ENCODE peak calls at places on chromosome 9, in six cellular contexts. One of them, this sample, is unnamed.

GRCh38 chr9:19720374-19720773 is 68.5 kb downstream of the SLC24A2 start:
- DNase-seq in H9: no peak
- DNase-seq in mesenchymal stem cell: peak; percentile 55
- DNase-seq in IMR-90: peak; percentile 39
- DNase-seq in neuronal stem cell: peak; percentile 73
- DNase-seq in H1: no peak
- DNase-seq in this sample: no peak

GRCh38 chr9:79061766-79062165 is 510.0 kb upstream of the TLE4 start:
- DNase-seq in H9: no peak
- DNase-seq in mesenchymal stem cell: no peak
- DNase-seq in IMR-90: no peak
- DNase-seq in neuronal stem cell: no peak
- DNase-seq in H1: no peak
- DNase-seq in this sample: no peak

GRCh38 chr9:129283705-129284606 is 105.9 kb upstream of the IER5L start:
- DNase-seq in H9: no peak
- DNase-seq in mesenchymal stem cell: no peak
- DNase-seq in IMR-90: no peak
- DNase-seq in neuronal stem cell: no peak
- DNase-seq in H1: peak; percentile 32
- DNase-seq in this sample: no peak

GRCh38 chr9:106829666-106830408 is 33.1 kb upstream of the ZNF462 start:
- DNase-seq in H9: no peak
- DNase-seq in mesenchymal stem cell: peak; percentile 19
- DNase-seq in IMR-90: no peak
- DNase-seq in neuronal stem cell: no peak
- DNase-seq in H1: no peak
- DNase-seq in this sample: no peak

GRCh38 chr9:134367796-134368490 is 41.7 kb downstream of the RXRA start:
- DNase-seq in H9: no peak
- DNase-seq in mesenchymal stem cell: peak; percentile 27
- DNase-seq in IMR-90: no peak
- DNase-seq in neuronal stem cell: no peak
- DNase-seq in H1: no peak
- DNase-seq in this sample: peak; percentile 85

GRCh38 chr9:99414321-99414720 is 192.2 kb downstream of the SEC61B start:
- DNase-seq in H9: no peak
- DNase-seq in mesenchymal stem cell: no peak
- DNase-seq in IMR-90: no peak
- DNase-seq in neuronal stem cell: no peak
- DNase-seq in H1: no peak
- DNase-seq in this sample: no peak

GRCh38 chr9:129451089-129451656 is 169.7 kb downstream of the C9orf50 start:
- DNase-seq in H9: no peak
- DNase-seq in mesenchymal stem cell: no peak
- DNase-seq in IMR-90: no peak
- DNase-seq in neuronal stem cell: no peak
- DNase-seq in H1: no peak
- DNase-seq in this sample: no peak

GRCh38 chr9:87606921-87607521 is 109.4 kb downstream of the DAPK1 start:
- DNase-seq in H9: no peak
- DNase-seq in mesenchymal stem cell: peak; percentile 69
- DNase-seq in IMR-90: peak; percentile 59
- DNase-seq in neuronal stem cell: no peak
- DNase-seq in H1: no peak
- DNase-seq in this sample: peak; percentile 93

GRCh38 chr9:70480405-70480980 is 66.0 kb upstream of the KLF9 start:
- DNase-seq in H9: no peak
- DNase-seq in mesenchymal stem cell: peak; percentile 99
- DNase-seq in IMR-90: peak; percentile 90
- DNase-seq in neuronal stem cell: no peak
- DNase-seq in H1: no peak
- DNase-seq in this sample: no peak

GRCh38 chr9:73038613-73039012 is 85.8 kb upstream of the ALDH1A1 start:
- DNase-seq in H9: peak; percentile 35
- DNase-seq in mesenchymal stem cell: peak; percentile 32
- DNase-seq in IMR-90: no peak
- DNase-seq in neuronal stem cell: no peak
- DNase-seq in H1: no peak
- DNase-seq in this sample: no peak

GRCh38 chr9:89532478-89532877 is 34.6 kb upstream of the SEMA4D start:
- DNase-seq in H9: no peak
- DNase-seq in mesenchymal stem cell: no peak
- DNase-seq in IMR-90: no peak
- DNase-seq in neuronal stem cell: no peak
- DNase-seq in H1: no peak
- DNase-seq in this sample: no peak

GRCh38 chr9:2907401-2907800 is 63.5 kb upstream of the PUM3 start:
- DNase-seq in H9: no peak
- DNase-seq in mesenchymal stem cell: no peak
- DNase-seq in IMR-90: no peak
- DNase-seq in neuronal stem cell: no peak
- DNase-seq in H1: no peak
- DNase-seq in this sample: no peak

GRCh38 chr9:1469996-1470395 is 419.8 kb downstream of the DMRT2 start:
- DNase-seq in H9: no peak
- DNase-seq in mesenchymal stem cell: no peak
- DNase-seq in IMR-90: no peak
- DNase-seq in neuronal stem cell: no peak
- DNase-seq in H1: no peak
- DNase-seq in this sample: peak; percentile 76

GRCh38 chr9:91465420-91465819 is 41.8 kb upstream of the NFIL3 start:
- DNase-seq in H9: no peak
- DNase-seq in mesenchymal stem cell: peak; percentile 10
- DNase-seq in IMR-90: peak; percentile 67
- DNase-seq in neuronal stem cell: no peak
- DNase-seq in H1: no peak
- DNase-seq in this sample: peak; percentile 89

GRCh38 chr9:97633859-97634485 is 351 bp downstream of the NCBP1 start:
- DNase-seq in H9: no peak
- DNase-seq in mesenchymal stem cell: no peak
- DNase-seq in IMR-90: peak; percentile 5
- DNase-seq in neuronal stem cell: no peak
- DNase-seq in H1: no peak
- DNase-seq in this sample: no peak

GRCh38 chr9:97636903-97637302 is 3.3 kb downstream of the NCBP1 start:
- DNase-seq in H9: no peak
- DNase-seq in mesenchymal stem cell: no peak
- DNase-seq in IMR-90: no peak
- DNase-seq in neuronal stem cell: no peak
- DNase-seq in H1: no peak
- DNase-seq in this sample: no peak

GRCh38 chr9:97632406-97632991 is 669 bp downstream of the TSTD2 start:
- DNase-seq in H9: peak; percentile 67
- DNase-seq in mesenchymal stem cell: peak; percentile 90
- DNase-seq in IMR-90: peak; percentile 84
- DNase-seq in neuronal stem cell: peak; percentile 79
- DNase-seq in H1: no peak
- DNase-seq in this sample: no peak

GRCh38 chr9:97635026-97635425 is 1.4 kb downstream of the NCBP1 start:
- DNase-seq in H9: no peak
- DNase-seq in mesenchymal stem cell: no peak
- DNase-seq in IMR-90: no peak
- DNase-seq in neuronal stem cell: no peak
- DNase-seq in H1: no peak
- DNase-seq in this sample: no peak

DNA sequence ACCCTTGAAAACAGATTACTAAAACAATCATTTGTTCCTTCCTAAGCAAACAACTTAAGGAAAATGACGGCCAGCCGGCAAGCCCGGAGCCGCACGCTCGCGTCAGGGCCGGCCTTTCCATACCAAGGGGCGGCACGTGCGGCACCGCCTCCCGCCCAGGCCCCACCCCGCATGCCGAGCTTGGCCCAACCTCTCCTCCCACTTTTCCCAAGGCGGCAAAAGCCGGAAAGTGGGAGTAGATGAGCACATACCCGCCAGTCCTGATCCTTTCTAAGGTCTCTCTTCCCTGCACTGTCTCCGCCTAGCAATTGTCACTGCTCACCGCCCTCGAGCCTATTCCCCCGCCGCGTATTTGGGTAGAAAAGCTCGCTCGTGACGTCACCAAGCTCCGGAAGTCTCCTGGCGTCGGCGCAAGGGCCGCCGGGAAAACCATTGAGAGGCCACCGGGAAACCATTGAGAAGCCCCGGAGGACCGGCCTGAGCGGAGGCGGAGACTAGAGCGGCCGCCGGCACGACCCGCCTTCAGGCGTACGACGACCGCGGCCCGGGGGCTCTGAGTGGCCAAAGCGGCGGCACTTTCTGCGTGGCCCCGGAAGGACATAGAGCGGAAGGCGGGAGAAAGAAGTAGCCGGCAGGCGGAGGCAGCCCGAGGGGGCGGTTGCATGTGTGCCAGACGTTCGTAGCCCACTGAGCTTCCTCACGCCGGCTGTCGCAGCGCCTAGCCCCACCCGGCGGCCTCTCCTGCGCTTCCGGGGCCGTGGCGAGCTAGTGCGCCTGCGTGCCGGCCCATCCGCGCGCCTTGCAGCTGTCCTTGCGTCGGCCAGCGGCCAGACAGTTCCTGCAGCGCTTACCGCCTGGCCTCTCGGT is at the start of the genes NCBP1 and TSTD2:
- DNase-seq in H9: peak; percentile 97
- DNase-seq in mesenchymal stem cell: peak; percentile 99
- DNase-seq in IMR-90: peak; percentile 97
- DNase-seq in neuronal stem cell: peak; percentile 98
- DNase-seq in H1: peak; percentile 93
- DNase-seq in this sample: peak; percentile 96
- H3K23ac ChIP-seq in H9: no peak within 1 kb of the TSS
- H3K23ac ChIP-seq in mesenchymal stem cell: peak within 1 kb of the TSS; percentile 79
- H3K23ac ChIP-seq in IMR-90: peak within 1 kb of the TSS; percentile 100
- H3K23ac ChIP-seq in neuronal stem cell: peak within 1 kb of the TSS; percentile 94
- H3K23ac ChIP-seq in H1: no peak within 1 kb of the TSS
- H3K23ac ChIP-seq in this sample: no peak within 1 kb of the TSS

DNA sequence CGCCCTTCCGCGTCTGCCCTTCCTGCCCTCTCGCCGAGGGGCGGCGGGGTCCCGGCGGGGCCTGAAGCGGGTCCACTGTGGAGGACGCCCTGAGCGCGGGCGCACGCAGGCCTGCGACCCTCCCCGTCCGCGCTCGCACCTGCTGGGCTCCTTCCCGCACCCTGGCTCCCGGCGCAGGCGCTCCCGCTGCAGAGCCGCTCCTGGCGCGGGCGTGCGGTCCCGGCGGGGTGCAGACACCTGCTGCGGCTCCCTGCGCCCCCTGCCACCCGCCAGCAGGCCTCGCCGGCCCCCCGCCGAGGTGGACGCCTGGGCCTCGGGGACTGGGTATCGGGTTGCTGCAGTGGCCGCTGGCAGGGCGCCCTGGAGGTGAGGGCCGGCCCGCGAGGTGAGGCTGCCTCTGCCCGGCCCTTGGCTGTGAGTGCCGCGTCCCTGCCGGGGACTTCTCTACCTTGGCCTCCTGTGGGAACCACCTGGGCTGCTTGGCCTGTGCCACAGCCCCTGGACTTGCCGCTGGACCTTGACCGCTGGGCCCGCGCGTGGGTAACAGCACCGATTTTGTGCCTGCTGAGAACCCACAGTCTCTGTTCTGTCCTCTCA is 617 bp downstream of the ARRDC1 start:
- DNase-seq in H9: no peak
- DNase-seq in mesenchymal stem cell: no peak
- DNase-seq in IMR-90: no peak
- DNase-seq in neuronal stem cell: no peak
- DNase-seq in H1: no peak
- DNase-seq in this sample: peak; percentile 32
- H2AK5ac ChIP-seq in H9: no peak overlapping the region
- H2AK5ac ChIP-seq in mesenchymal stem cell: no peak overlapping the region
- H2AK5ac ChIP-seq in IMR-90: no peak overlapping the region
- H2AK5ac ChIP-seq in neuronal stem cell: peak overlapping the region; percentile 85
- H2AK5ac ChIP-seq in H1: no peak overlapping the region
- H2AK5ac ChIP-seq in this sample: no peak overlapping the region

DNA sequence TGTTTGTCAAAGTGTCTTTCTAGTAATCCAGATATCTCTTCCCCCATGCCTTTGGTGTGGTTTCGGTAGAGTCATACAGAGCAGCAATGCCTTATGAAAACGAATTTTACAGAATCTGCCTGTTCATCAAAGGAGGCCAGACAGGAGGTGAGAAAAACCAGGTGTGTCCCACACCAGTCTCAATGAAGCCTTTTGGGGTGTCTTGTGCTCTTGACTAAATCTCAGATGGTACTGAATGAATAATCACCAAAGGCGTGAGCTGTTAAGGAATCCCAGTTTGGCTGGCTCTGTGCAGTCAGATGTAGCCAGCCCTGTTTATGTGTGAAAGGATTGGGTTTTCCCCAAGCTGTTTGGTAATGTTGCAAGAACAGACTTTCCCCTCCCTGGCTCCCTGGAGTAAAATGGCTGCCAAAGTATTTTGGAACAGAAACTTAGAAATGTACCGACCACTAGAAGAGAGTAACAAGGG is 70.8 kb upstream of the CDKN2B start:
- DNase-seq in H9: no peak
- DNase-seq in mesenchymal stem cell: peak; percentile 68
- DNase-seq in IMR-90: peak; percentile 87
- DNase-seq in neuronal stem cell: no peak
- DNase-seq in H1: no peak
- DNase-seq in this sample: no peak
- H4K91ac ChIP-seq in H9: no peak overlapping the region
- H4K91ac ChIP-seq in mesenchymal stem cell: no peak overlapping the region
- H4K91ac ChIP-seq in IMR-90: peak overlapping the region; percentile 67
- H4K91ac ChIP-seq in neuronal stem cell: no peak overlapping the region
- H4K91ac ChIP-seq in H1: no peak overlapping the region
- H4K91ac ChIP-seq in this sample: no peak overlapping the region

GRCh38 chr9:123556464-123557435 is 200.8 kb downstream of the CRB2 start:
- DNase-seq in H9: no peak
- DNase-seq in mesenchymal stem cell: no peak
- DNase-seq in IMR-90: peak; percentile 26
- DNase-seq in neuronal stem cell: no peak
- DNase-seq in H1: no peak
- DNase-seq in this sample: no peak
- H3K23ac ChIP-seq in H9: no peak overlapping the region
- H3K23ac ChIP-seq in mesenchymal stem cell: no peak overlapping the region
- H3K23ac ChIP-seq in IMR-90: no peak overlapping the region
- H3K23ac ChIP-seq in neuronal stem cell: no peak overlapping the region
- H3K23ac ChIP-seq in H1: no peak overlapping the region
- H3K23ac ChIP-seq in this sample: no peak overlapping the region

DNA sequence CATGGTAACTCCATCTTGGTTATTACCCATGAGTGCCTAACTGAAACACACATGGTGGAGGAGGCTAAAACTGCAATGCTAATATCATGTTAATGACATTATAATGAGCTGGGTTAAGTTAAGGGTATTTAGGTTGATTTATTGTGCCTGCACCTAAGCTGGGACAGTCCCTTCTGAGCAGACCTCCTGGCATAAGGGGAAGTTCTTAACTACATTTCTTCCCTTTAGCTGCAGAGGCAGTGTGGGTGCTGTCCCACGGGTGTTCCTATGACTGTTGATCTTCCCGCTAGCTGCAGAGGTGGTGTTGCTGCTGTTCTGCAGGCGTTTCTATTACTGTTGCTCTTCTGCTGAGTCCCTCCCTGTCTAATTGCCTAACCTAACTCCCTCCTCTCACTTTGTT is 183.9 kb downstream of the LURAP1L start:
- DNase-seq in H9: no peak
- DNase-seq in mesenchymal stem cell: no peak
- DNase-seq in IMR-90: no peak
- DNase-seq in neuronal stem cell: no peak
- DNase-seq in H1: no peak
- DNase-seq in this sample: no peak
- H2AK5ac ChIP-seq in H9: no peak overlapping the region
- H2AK5ac ChIP-seq in mesenchymal stem cell: no peak overlapping the region
- H2AK5ac ChIP-seq in IMR-90: no peak overlapping the region
- H2AK5ac ChIP-seq in neuronal stem cell: no peak overlapping the region
- H2AK5ac ChIP-seq in H1: no peak overlapping the region
- H2AK5ac ChIP-seq in this sample: no peak overlapping the region

GRCh38 chr9:114338187-114338586 is 8.5 kb downstream of the ORM2 start:
- DNase-seq in H9: no peak
- DNase-seq in mesenchymal stem cell: no peak
- DNase-seq in IMR-90: no peak
- DNase-seq in neuronal stem cell: no peak
- DNase-seq in H1: no peak
- DNase-seq in this sample: peak; percentile 60
- H4K91ac ChIP-seq in H9: no peak overlapping the region
- H4K91ac ChIP-seq in mesenchymal stem cell: no peak overlapping the region
- H4K91ac ChIP-seq in IMR-90: no peak overlapping the region
- H4K91ac ChIP-seq in neuronal stem cell: no peak overlapping the region
- H4K91ac ChIP-seq in H1: no peak overlapping the region
- H4K91ac ChIP-seq in this sample: no peak overlapping the region

This sample was measured in trophoblast cell.